ENCODE peak calls at places on chromosomes 6 and 20, in five cellular contexts. V is osteoblast, S is A549, D is tibial artery, E is ascending aorta. B is an unnamed sample.
A peak's percentile ranks its signal among the peaks of the same experiment; 100 is the strongest.

GRCh38 chr6:52389626-52390360 is 27.8 kb downstream of the PAQR8 start:
- DNase-seq in V (no peak), S (peak; percentile 2), D (no peak), E (no peak), B (peak; percentile 19)

GRCh38 chr20:58466729-58467571 is 48.2 kb downstream of the APCDD1L start:
- DNase-seq in V (no peak), S (no peak), D (no peak), E (no peak), B (no peak)

GRCh38 chr6:21402368-21402767 is 191.2 kb upstream of the SOX4 start:
- DNase-seq in V (peak; percentile 90), S (no peak), D (no peak), E (no peak), B (no peak)

GRCh38 chr6:89411019-89411268 is 1.1 kb downstream of the RRAGD start:
- DNase-seq in V (no peak), S (no peak), D (peak; percentile 65), E (peak; percentile 65), B (no peak)

GRCh38 chr6:71822626-71823025 is 63.7 kb upstream of the RIMS1 start:
- DNase-seq in V (no peak), S (no peak), D (no peak), E (no peak), B (no peak)

GRCh38 chr20:38245753-38246152 is 14.8 kb downstream of the KIAA1755 start:
- DNase-seq in V (no peak), S (no peak), D (no peak), E (no peak), B (no peak)

GRCh38 chr6:90411292-90411781 is 114.7 kb upstream of the BACH2 start:
- DNase-seq in V (no peak), S (peak; percentile 15), D (no peak), E (no peak), B (no peak)

GRCh38 chr6:109379706-109380105 is 2.6 kb downstream of the CD164 start:
- DNase-seq in V (peak; percentile 88), S (no peak), D (no peak), E (no peak), B (no peak)

GRCh38 chr6:118317581-118318563 is 230.2 kb upstream of the PLN start:
- DNase-seq in V (no peak), S (no peak), D (no peak), E (peak; percentile 65), B (no peak)

GRCh38 chr6:56021943-56022342 is 146.6 kb upstream of the BMP5 start:
- DNase-seq in V (no peak), S (no peak), D (no peak), E (no peak), B (no peak)

GRCh38 chr20:478949-479429 is 16.7 kb upstream of the TBC1D20 start:
- DNase-seq in V (peak; percentile 74), S (peak; percentile 76), D (no peak), E (no peak), B (no peak)

GRCh38 chr6:42453027-42453648 is 1.4 kb upstream of the TRERF1 start:
- DNase-seq in V (peak; percentile 98), S (peak; percentile 76), D (peak; percentile 93), E (peak; percentile 93), B (peak; percentile 90)

GRCh38 chr6:169088761-169089160 is 164.9 kb downstream of the THBS2 start:
- DNase-seq in V (no peak), S (no peak), D (no peak), E (no peak), B (no peak)

GRCh38 chr20:61956396-61957342 is 109.0 kb downstream of the TAF4 start:
- DNase-seq in V (peak; percentile 58), S (no peak), D (peak; percentile 15), E (no peak), B (no peak)

GRCh38 chr6:40477246-40478126 is 109.7 kb downstream of the LRFN2 start:
- DNase-seq in V (no peak), S (no peak), D (no peak), E (no peak), B (no peak)

GRCh38 chr6:23696946-23697345 is 429.1 kb upstream of the NRSN1 start:
- DNase-seq in V (no peak), S (no peak), D (no peak), E (no peak), B (no peak)

GRCh38 chr6:127460465-127460864 is 1.3 kb upstream of the KIAA0408 start:
- DNase-seq in V (no peak), S (no peak), D (no peak), E (no peak), B (no peak)

GRCh38 chr20:59933849-59934585 is 580 bp upstream of the SYCP2 start:
- DNase-seq in V (peak; percentile 100), S (peak; percentile 79), D (peak; percentile 84), E (peak; percentile 90), B (peak; percentile 86)

GRCh38 chr6:108872001-108872974 is 24.1 kb downstream of the ARMC2 start:
- DNase-seq in V (peak; percentile 53), S (no peak), D (no peak), E (no peak), B (no peak)

GRCh38 chr6:159692303-159693127 is 526 bp downstream of the SOD2 start:
- DNase-seq in V (peak; percentile 93), S (peak; percentile 51), D (peak; percentile 80), E (peak; percentile 80), B (peak; percentile 41)

GRCh38 chr6:159691963-159692287 is 1.1 kb downstream of the SOD2 start:
- DNase-seq in V (peak; percentile 78), S (no peak), D (no peak), E (no peak), B (no peak)

GRCh38 chr6:159693894-159694545 is 979 bp upstream of the SOD2 start:
- DNase-seq in V (peak; percentile 77), S (no peak), D (no peak), E (peak; percentile 72), B (no peak)

GRCh38 chr6:159691133-159691962 is 1.7 kb downstream of the SOD2 start:
- DNase-seq in V (peak; percentile 90), S (peak; percentile 84), D (no peak), E (no peak), B (no peak)

GRCh38 chr6:159693128-159693893 is at the start of gene SOD2:
- DNase-seq in V (peak; percentile 96), S (peak; percentile 79), D (peak; percentile 92), E (peak; percentile 90), B (peak; percentile 87)
- H3K4me1 ChIP-seq in V (peaks cover 22% of the 10 kb centered on the region), S (peaks cover 20% of the 10 kb centered on the region), D (peaks cover 8% of the 10 kb centered on the region), E (peaks cover 5% of the 10 kb centered on the region), B (peaks cover 69% of the 10 kb centered on the region)

GRCh38 chr6:136334853-136335252 is 45.2 kb upstream of the BCLAF1 start:
- DNase-seq in V (no peak), S (no peak), D (no peak), E (no peak), B (no peak)
- TF ChIP-seq CTCF in V (no peak), S (no peak), D (no peak), E (no peak), B (no peak)

GRCh38 chr6:75489025-75489424 is 4.6 kb downstream of the FILIP1 start:
- DNase-seq in V (no peak), S (no peak), D (no peak), E (no peak), B (no peak)

GRCh38 chr6:75483136-75483952 is 10.3 kb downstream of the FILIP1 start:
- DNase-seq in V (no peak), S (no peak), D (no peak), E (no peak), B (no peak)

GRCh38 chr6:75488026-75488425 is 5.6 kb downstream of the FILIP1 start:
- DNase-seq in V (no peak), S (no peak), D (no peak), E (no peak), B (no peak)

GRCh38 chr6:75484535-75484934 is 9.1 kb downstream of the FILIP1 start:
- DNase-seq in V (no peak), S (no peak), D (no peak), E (no peak), B (no peak)

DNA sequence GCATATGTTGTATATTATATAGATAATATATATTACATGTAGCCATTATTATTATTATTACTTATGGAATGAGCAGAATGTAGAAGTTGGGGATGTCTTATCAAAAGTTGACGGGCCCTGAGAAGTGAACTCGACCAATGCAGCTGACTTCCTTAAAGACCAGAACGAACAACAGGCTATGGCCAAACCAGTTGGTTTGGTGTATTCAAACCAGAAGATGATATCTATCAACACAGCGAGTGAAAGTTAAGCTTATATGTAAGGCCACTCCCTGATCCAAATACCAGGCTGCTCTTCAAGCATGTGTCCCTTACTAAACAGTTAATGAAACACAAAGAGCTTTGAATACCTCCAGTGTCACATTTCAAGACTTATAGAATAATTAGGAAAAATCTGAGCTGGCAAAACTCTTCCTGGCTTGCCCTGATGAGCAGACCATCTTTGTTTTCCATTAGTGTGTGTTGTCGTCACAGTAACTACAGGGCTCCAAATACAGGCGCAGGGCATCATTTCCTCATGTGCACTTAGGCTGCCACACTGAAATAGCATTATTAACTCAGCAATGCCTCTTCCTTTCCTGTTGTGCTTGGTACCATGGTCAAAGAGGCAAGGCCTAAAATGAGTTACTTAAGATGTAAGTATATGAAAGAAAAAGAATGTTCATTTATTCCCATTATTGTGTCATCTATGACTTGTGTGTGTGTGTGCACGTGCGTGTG is 6.6 kb downstream of the FILIP1 start:
- DNase-seq in V (no peak), S (no peak), D (no peak), E (no peak), B (no peak)
- H3K27ac ChIP-seq in V (no peak overlapping the region), S (peak overlapping the region; percentile 84), D (peak overlapping the region; percentile 78), E (peak overlapping the region; percentile 78), B (peak overlapping the region; percentile 93)

GRCh38 chr6:25178336-25178735 is 100.8 kb upstream of the CARMIL1 start:
- DNase-seq in V (no peak), S (no peak), D (no peak), E (no peak), B (no peak)
- H3K4me1 ChIP-seq in V (peaks cover 34% of the 10 kb centered on the region), S (peaks cover 27% of the 10 kb centered on the region), D (peaks cover 30% of the 10 kb centered on the region), E (peaks cover 35% of the 10 kb centered on the region), B (peaks cover 19% of the 10 kb centered on the region)

DNA sequence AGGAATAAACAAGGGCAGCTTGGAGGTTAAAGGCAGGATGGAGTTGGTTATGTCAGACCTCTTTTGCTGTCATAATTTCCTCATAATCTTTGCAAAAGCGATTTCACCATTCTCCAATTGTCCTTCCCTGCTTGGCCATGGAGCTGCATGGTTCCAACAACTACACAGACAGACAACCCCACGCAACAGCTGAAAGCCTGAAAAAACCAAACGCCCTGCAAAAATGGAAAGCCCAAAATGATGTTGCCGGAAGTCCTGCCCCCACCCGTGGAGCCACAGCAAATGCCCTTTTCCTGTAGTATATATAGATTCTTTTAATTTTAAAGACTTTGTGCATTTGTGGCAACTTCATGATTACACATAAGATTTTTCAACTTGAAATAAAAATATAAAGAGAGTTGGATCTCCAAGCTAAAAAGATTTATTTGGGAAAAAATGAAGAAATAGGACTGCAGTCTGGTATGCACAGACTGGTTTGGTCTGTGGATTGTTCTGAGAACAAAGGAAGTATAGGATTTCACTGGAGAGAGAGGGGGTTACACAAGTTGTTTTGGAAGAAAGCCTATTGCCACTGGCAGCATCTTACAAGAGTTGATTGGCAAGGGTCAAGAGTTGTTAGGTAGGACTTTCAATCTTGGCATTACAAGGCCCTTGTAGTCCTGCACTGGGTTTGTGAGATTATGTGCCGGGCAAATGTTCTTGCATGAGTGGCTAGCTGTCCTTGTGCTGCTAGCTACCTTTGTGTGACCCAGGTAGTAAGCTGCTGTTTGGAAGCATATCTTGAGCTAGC is 190.0 kb downstream of the C6orf118 start:
- DNase-seq in V (no peak), S (no peak), D (no peak), E (no peak), B (no peak)
- TF ChIP-seq CTCF in V (no peak), S (no peak), D (no peak), E (no peak), B (no peak)

DNA sequence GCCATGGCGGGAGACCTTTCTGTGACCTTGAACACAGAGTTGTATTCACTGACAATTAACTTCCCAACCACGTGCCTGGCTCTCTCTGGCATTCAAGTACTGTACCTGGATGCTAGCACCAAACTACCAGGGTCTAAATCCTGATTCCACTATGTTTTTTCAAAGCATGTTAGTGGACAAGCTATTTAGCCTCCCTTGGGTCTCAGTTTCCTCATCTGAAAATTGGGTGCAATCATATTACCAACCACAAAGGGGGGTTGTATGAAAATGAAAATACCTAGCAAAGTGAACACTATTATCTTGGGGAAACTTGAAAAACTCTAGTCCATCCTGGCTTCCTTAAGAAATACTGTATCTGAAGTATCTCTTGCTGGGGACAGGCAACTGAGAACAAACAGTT is 308.7 kb upstream of the SGK1 start:
- DNase-seq in V (no peak), S (no peak), D (no peak), E (no peak), B (no peak)
- H3K27ac ChIP-seq in V (no peak overlapping the region), S (peak overlapping the region; percentile 25), D (no peak overlapping the region), E (no peak overlapping the region), B (no peak overlapping the region)